ENCODE peak calls at places on chromosomes 6 and 20, in four cellular contexts. G is H1, W is OCI-LY7, I is PC-3. V is an unnamed sample.

GRCh38 chr6:38460216-38460615 is 179.5 kb downstream of the BTBD9 start:
- DNase-seq in W (no peak), I (peak; percentile 40), G (no peak), V (no peak)

GRCh38 chr20:37267684-37268313 is 6.2 kb upstream of the GHRH start:
- DNase-seq in W (peak; percentile 32), I (no peak), G (peak; percentile 70), V (no peak)

GRCh38 chr6:108576724-108577123 is 16.0 kb downstream of the FOXO3 start:
- DNase-seq in W (no peak), G (no peak), I (no peak), V (no peak)

GRCh38 chr20:10795286-10796026 is 121.7 kb upstream of the JAG1 start:
- DNase-seq in I (no peak), W (no peak), G (no peak), V (no peak)

GRCh38 chr6:29011276-29011734 is 6.2 kb upstream of the ZNF311 start:
- DNase-seq in I (peak; percentile 53), W (peak; percentile 28), G (peak; percentile 73), V (no peak)

GRCh38 chr6:30618270-30618787 is 689 bp downstream of the MRPS18B start:
- DNase-seq in I (peak; percentile 24), W (no peak), G (no peak), V (no peak)

GRCh38 chr6:137715589-137716045 is 151.4 kb upstream of the TNFAIP3 start:
- DNase-seq in G (no peak), I (no peak), W (no peak), V (peak; percentile 48)

GRCh38 chr6:154619183-154619582 is 108.7 kb upstream of the CNKSR3 start:
- DNase-seq in W (no peak), I (no peak), G (no peak), V (no peak)

GRCh38 chr6:1917628-1918371 is 308.1 kb downstream of the FOXC1 start:
- DNase-seq in W (no peak), G (no peak), I (peak; percentile 97), V (peak; percentile 12)

GRCh38 chr20:63326314-63327228 is 33.6 kb downstream of the COL20A1 start:
- DNase-seq in G (no peak), W (peak; percentile 48), I (no peak), V (no peak)

GRCh38 chr6:121887724-121888123 is 452.3 kb downstream of the GJA1 start:
- DNase-seq in I (no peak), G (no peak), W (no peak), V (no peak)

GRCh38 chr20:16005612-16006493 is 567.4 kb downstream of the KIF16B start:
- DNase-seq in G (no peak), I (no peak), W (no peak), V (no peak)

GRCh38 chr20:8782804-8783203 is 286.1 kb upstream of the PLCB4 start:
- DNase-seq in I (no peak), W (no peak), G (no peak), V (no peak)

GRCh38 chr20:50724851-50725721 is 6.3 kb upstream of the PARD6B start:
- DNase-seq in G (no peak), W (no peak), I (peak; percentile 91), V (no peak)

GRCh38 chr6:141421378-141421777 is 711.3 kb upstream of the GJE1 start:
- DNase-seq in I (peak; percentile 82), G (no peak), W (no peak), V (no peak)

GRCh38 chr20:57374931-57375651 is 16.1 kb upstream of the RBM38 start:
- DNase-seq in W (peak; percentile 48), I (no peak), G (no peak), V (no peak)

GRCh38 chr6:110449545-110449903 is 26.9 kb downstream of the SLC22A16 start:
- DNase-seq in G (no peak), I (no peak), W (no peak), V (no peak)

GRCh38 chr20:38757145-38757800 is 9.0 kb downstream of the ACTR5 start:
- DNase-seq in W (no peak), I (no peak), G (no peak), V (no peak)

GRCh38 chr6:2708456-2708855 is 42.3 kb downstream of the MYLK4 start:
- DNase-seq in I (no peak), G (no peak), W (no peak), V (no peak)

GRCh38 chr6:160005861-160006540 is 37.1 kb downstream of the IGF2R start:
- DNase-seq in G (no peak), I (no peak), W (no peak), V (no peak)

GRCh38 chr20:8389381-8390368 is 257.6 kb downstream of the PLCB1 start:
- DNase-seq in G (no peak), I (peak; percentile 72), W (peak; percentile 75), V (no peak)

GRCh38 chr20:10555865-10556308 is 117.9 kb downstream of the JAG1 start:
- DNase-seq in I (peak; percentile 89), G (no peak), W (no peak), V (no peak)

GRCh38 chr20:14114049-14114448 is 118.7 kb downstream of the MACROD2 start:
- DNase-seq in G (no peak), I (no peak), W (no peak), V (no peak)

GRCh38 chr20:34522969-34523871 is 7.0 kb downstream of the DYNLRB1 start:
- DNase-seq in I (peak; percentile 87), G (peak; percentile 81), W (peak; percentile 79), V (peak; percentile 64)
- H3K4me3 ChIP-seq in I (no peak overlapping the region), G (no peak overlapping the region), W (no peak overlapping the region), V (no peak overlapping the region)

GRCh38 chr6:168873266-168873665 is 380.4 kb downstream of the THBS2 start:
- DNase-seq in W (no peak), I (no peak), G (no peak), V (no peak)
- H2AFZ ChIP-seq in W (no peak overlapping the region), I (no peak overlapping the region), G (no peak overlapping the region), V (no peak overlapping the region)

GRCh38 chr6:149961728-149962425 is 1.9 kb upstream of the ULBP1 start:
- DNase-seq in W (peak; percentile 59), G (peak; percentile 66), I (peak; percentile 25), V (peak; percentile 61)

GRCh38 chr6:149963462-149964242 is at the start of gene ULBP1:
- DNase-seq in G (peak; percentile 93), W (peak; percentile 58), I (peak; percentile 77), V (peak; percentile 82)

GRCh38 chr6:149964243-149965190 is 774 bp downstream of the ULBP1 start:
- DNase-seq in I (no peak), W (no peak), G (peak; percentile 76), V (no peak)

GRCh38 chr6:149963212-149963461 is 606 bp upstream of the ULBP1 start:
- DNase-seq in I (peak; percentile 58), G (peak; percentile 67), W (peak; percentile 29), V (no peak)

DNA sequence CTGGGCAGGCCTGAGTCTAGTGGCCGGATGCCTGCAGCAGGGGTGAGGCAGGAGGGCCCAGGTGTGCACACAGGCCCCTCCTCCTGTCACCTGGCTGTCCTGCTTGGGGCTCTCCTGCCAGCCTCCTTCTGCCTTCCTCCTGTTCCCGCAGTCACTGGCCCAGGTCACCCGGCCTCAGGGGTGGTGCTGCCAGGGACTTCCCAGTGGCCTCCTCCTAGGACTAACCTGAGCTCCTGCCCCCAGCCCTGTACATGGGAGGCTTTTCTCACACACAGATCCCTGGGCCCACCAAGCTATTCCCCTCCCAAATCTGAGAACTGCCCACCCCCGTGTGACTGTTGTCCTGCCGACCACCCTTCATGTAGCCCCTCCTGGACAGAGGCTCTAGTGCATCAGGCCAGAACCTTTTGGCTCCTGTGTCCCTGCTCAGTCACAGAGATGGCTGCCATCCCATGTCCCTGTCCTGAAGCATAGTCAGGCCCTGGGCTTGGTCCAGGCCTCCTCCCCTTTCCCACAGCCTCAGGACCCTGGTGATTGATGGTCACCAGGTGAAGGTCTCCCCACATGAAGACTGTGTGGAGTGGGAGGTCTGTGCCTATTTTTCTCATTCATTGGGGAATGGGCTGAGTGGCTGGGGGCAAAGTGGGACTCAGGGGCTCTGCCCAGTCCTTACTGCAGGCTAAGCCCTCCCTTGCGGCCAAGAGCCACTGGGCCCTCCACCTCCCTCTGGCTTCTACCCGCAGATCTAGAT is 1.1 kb upstream of the ULBP1 start:
- DNase-seq in I (no peak), W (no peak), G (no peak), V (no peak)
- H3K4me3 ChIP-seq in I (peak overlapping the region; percentile 78), W (peak overlapping the region; percentile 66), G (no peak overlapping the region), V (no peak overlapping the region)

GRCh38 chr20:60806824-60807223 is 445.2 kb upstream of the CDH4 start:
- DNase-seq in I (no peak), W (no peak), G (no peak), V (no peak)

GRCh38 chr20:60804918-60805631 is 447.0 kb upstream of the CDH4 start:
- DNase-seq in W (no peak), G (no peak), I (no peak), V (no peak)

GRCh38 chr20:60803335-60804070 is 448.6 kb upstream of the CDH4 start:
- DNase-seq in W (no peak), I (no peak), G (no peak), V (no peak)

GRCh38 chr20:60808003-60808402 is 444.1 kb upstream of the CDH4 start:
- DNase-seq in W (no peak), G (no peak), I (no peak), V (no peak)

GRCh38 chr20:60804240-60804917 is 447.7 kb upstream of the CDH4 start:
- DNase-seq in G (no peak), I (no peak), W (no peak), V (no peak)
- H2AFZ ChIP-seq in G (no peak overlapping the region), I (no peak overlapping the region), W (no peak overlapping the region), V (no peak overlapping the region)

DNA sequence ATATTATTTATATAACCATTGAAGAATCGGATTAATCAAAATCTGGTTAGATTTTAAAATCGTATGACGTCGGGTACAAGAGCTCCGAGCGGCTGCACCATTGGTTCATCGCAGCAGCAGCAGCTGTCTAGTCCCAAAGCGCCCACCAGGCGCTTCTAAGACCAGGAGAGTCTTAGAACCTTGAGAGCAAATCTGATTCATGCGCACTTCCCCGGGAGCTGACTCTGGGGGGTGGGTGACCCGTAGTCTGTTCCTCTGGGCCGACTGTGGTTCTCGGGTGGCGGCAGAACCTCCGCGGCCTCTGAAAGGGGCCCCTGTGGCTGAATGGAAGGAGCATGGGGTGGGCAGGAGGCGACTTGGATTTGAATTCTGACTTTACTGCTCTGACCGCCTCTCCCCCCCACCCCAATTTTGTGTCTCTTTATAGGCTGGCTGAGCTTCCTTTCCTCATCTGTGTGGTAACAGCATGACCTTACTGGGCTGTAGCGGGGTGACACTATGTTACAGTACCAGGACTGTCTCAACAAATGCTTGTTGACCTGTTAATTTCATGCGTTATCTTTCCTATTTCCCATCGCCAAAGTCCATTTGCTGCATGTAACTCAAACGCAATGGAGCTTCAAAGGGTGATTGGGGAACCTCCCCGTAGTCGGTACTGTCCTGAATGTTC is 119.7 kb downstream of the RTN4IP1 start:
- DNase-seq in I (no peak), W (peak; percentile 83), G (peak; percentile 61), V (peak; percentile 74)
- H3K4me3 ChIP-seq in I (peak overlapping the region; percentile 87), W (peak overlapping the region; percentile 84), G (peak overlapping the region; percentile 59), V (peak overlapping the region; percentile 59)

GRCh38 chr6:119539066-119539746 is 189.6 kb upstream of the MAN1A1 start:
- DNase-seq in I (no peak), W (no peak), G (no peak), V (no peak)

GRCh38 chr6:119542037-119542436 is 192.5 kb upstream of the MAN1A1 start:
- DNase-seq in W (no peak), G (no peak), I (no peak), V (no peak)

GRCh38 chr6:119541132-119541905 is 191.8 kb upstream of the MAN1A1 start:
- DNase-seq in I (peak; percentile 91), G (no peak), W (no peak), V (no peak)

GRCh38 chr6:119543332-119543731 is 193.8 kb upstream of the MAN1A1 start:
- DNase-seq in G (no peak), W (no peak), I (no peak), V (no peak)

GRCh38 chr6:119540417-119540816 is 190.9 kb upstream of the MAN1A1 start:
- DNase-seq in W (no peak), G (no peak), I (no peak), V (no peak)
- H2AFZ ChIP-seq in W (no peak overlapping the region), G (no peak overlapping the region), I (no peak overlapping the region), V (no peak overlapping the region)

V was measured in DND-41.